ENCODE peak calls at places on chromosomes 16 and 17, in ten cellular contexts. B, F, X, E, A, N, Y, Q, S and P are unnamed samples.

GRCh38 chr17:66548659-66549311 is 246.4 kb downstream of the PRKCA start:
- DNase-seq in B (no peak), F (no peak), X (no peak), E (no peak), A (no peak), N (no peak), Y (no peak), Q (no peak), S (no peak), P (no peak)

GRCh38 chr17:46736100-46736499 is 82.4 kb downstream of the WNT3 start:
- DNase-seq in B (no peak), F (no peak), X (no peak), E (no peak), A (no peak), N (no peak), Y (no peak), Q (no peak), S (no peak), P (no peak)

GRCh38 chr17:57605734-57606105 is 139.4 kb downstream of the CCDC182 start:
- DNase-seq in B (no peak), F (no peak), X (no peak), E (no peak), A (no peak), N (no peak), Y (no peak), Q (no peak), S (no peak), P (no peak)

GRCh38 chr17:42969006-42969581 is 4.8 kb upstream of the AARSD1 start:
- DNase-seq in B (no peak), F (no peak), X (no peak), E (no peak), A (no peak), N (no peak), Y (no peak), Q (no peak), S (no peak), P (no peak)

GRCh38 chr16:35574011-35574410 is 2114.6 kb downstream of the TP53TG3F start:
- DNase-seq in B (no peak), F (no peak), X (no peak), E (no peak), A (no peak), N (no peak), Y (no peak), Q (no peak), S (no peak), P (no peak)

GRCh38 chr17:82961366-82962162 is 117.8 kb upstream of the METRNL start:
- DNase-seq in B (no peak), F (no peak), X (no peak), E (no peak), A (peak; percentile 26), N (peak; percentile 12), Y (no peak), Q (no peak), S (no peak), P (peak; percentile 64)

GRCh38 chr16:2795714-2796143 is 2.5 kb upstream of the PRSS41 start:
- DNase-seq in B (no peak), F (no peak), X (no peak), E (no peak), A (no peak), N (no peak), Y (no peak), Q (no peak), S (no peak), P (peak; percentile 46)

GRCh38 chr16:75566040-75566888 is at the start of gene GABARAPL2:
- DNase-seq in B (peak; percentile 93), F (peak; percentile 88), X (peak; percentile 90), E (peak; percentile 89), A (peak; percentile 86), N (peak; percentile 85), Y (peak; percentile 81), Q (peak; percentile 83), S (peak; percentile 84), P (peak; percentile 88)

GRCh38 chr16:51287231-51287630 is 136.2 kb upstream of the SALL1 start:
- DNase-seq in B (no peak), F (no peak), X (no peak), E (no peak), A (no peak), N (no peak), Y (no peak), Q (no peak), S (no peak), P (no peak)

GRCh38 chr17:82807562-82807961 is 32.3 kb downstream of the ZNF750 start:
- DNase-seq in B (no peak), F (no peak), X (no peak), E (no peak), A (no peak), N (no peak), Y (no peak), Q (no peak), S (no peak), P (no peak)